ENCODE peak calls at places on chromosomes 6 and 20, in seven cellular contexts. F, A, I, T, M, J and N are unnamed samples.
A peak's percentile ranks its signal among the peaks of the same experiment; 100 is the strongest.

GRCh38 chr6:15968519-15968918 is 160.4 kb upstream of the MYLIP start:
- DNase-seq in F (no peak), J (no peak), A (no peak), I (no peak), M (no peak), T (no peak), N (no peak)

GRCh38 chr6:37583261-37583660 is 83.6 kb upstream of the CCDC167 start:
- DNase-seq in F (no peak), T (no peak), M (no peak), A (no peak), J (no peak), I (no peak), N (no peak)

GRCh38 chr6:75103411-75103810 is 102.4 kb downstream of the COL12A1 start:
- DNase-seq in T (no peak), J (no peak), A (no peak), F (no peak), M (no peak), I (no peak), N (no peak)

GRCh38 chr6:33974471-33974870 is 170.7 kb upstream of the MLN start:
- DNase-seq in I (no peak), T (no peak), J (no peak), M (no peak), A (no peak), F (no peak), N (no peak)

GRCh38 chr20:40945754-40946451 is 82.7 kb upstream of the TOP1 start:
- DNase-seq in J (peak; percentile 62), M (peak; percentile 29), T (peak; percentile 36), I (peak; percentile 25), F (peak; percentile 55), A (peak; percentile 41), N (peak; percentile 43)

GRCh38 chr20:13101701-13102100 is 92.9 kb downstream of the SPTLC3 start:
- DNase-seq in F (peak; percentile 52), T (peak; percentile 11), A (peak; percentile 45), J (no peak), I (no peak), M (no peak), N (peak; percentile 25)

GRCh38 chr20:59448828-59449444 is 148.5 kb downstream of the EDN3 start:
- DNase-seq in A (no peak), M (no peak), F (no peak), I (no peak), T (no peak), J (no peak), N (no peak)

GRCh38 chr6:27023664-27024063 is 223.8 kb upstream of the PRSS16 start:
- DNase-seq in F (no peak), A (no peak), I (no peak), J (no peak), M (no peak), T (no peak), N (no peak)

GRCh38 chr6:33708516-33709204 is 2.8 kb downstream of the UQCC2 start:
- DNase-seq in I (no peak), M (no peak), J (no peak), A (no peak), T (no peak), F (no peak), N (no peak)

GRCh38 chr6:165704001-165704748 is 41.1 kb upstream of the PDE10A start:
- DNase-seq in T (no peak), I (no peak), F (peak; percentile 21), M (peak; percentile 53), A (peak; percentile 40), J (no peak), N (no peak)

GRCh38 chr6:144574796-144575195 is 289.7 kb downstream of the UTRN start:
- DNase-seq in T (peak; percentile 74), J (no peak), F (no peak), A (no peak), M (no peak), I (no peak), N (no peak)

GRCh38 chr6:169953686-169954085 is 202.3 kb downstream of the ERMARD start:
- DNase-seq in I (no peak), T (no peak), M (no peak), J (no peak), F (no peak), A (no peak), N (no peak)

GRCh38 chr6:32047084-32047478 is 8.9 kb downstream of the CYP21A2 start:
- DNase-seq in F (peak; percentile 66), J (peak; percentile 79), M (no peak), I (peak; percentile 77), A (peak; percentile 25), T (no peak), N (no peak)

GRCh38 chr6:38307730-38308129 is 332.0 kb downstream of the BTBD9 start:
- DNase-seq in I (no peak), A (no peak), T (no peak), J (no peak), M (no peak), F (peak; percentile 9), N (no peak)

GRCh38 chr6:135640449-135641111 is 143.0 kb upstream of the AHI1 start:
- DNase-seq in J (no peak), I (no peak), A (no peak), F (peak; percentile 17), T (no peak), M (no peak), N (no peak)

GRCh38 chr6:7899046-7899888 is 11.3 kb downstream of the TXNDC5 start:
- DNase-seq in A (no peak), F (no peak), T (no peak), J (no peak), M (no peak), I (no peak), N (no peak)

GRCh38 chr6:18209539-18210197 is 54.4 kb downstream of the KDM1B start:
- DNase-seq in M (no peak), A (no peak), T (no peak), F (no peak), I (no peak), J (no peak), N (no peak)

GRCh38 chr6:5936611-5937010 is 70.1 kb downstream of the NRN1 start:
- DNase-seq in F (peak; percentile 12), I (no peak), T (no peak), J (no peak), M (no peak), A (peak; percentile 73), N (peak; percentile 82)

GRCh38 chr6:156864557-156864956 is 87.4 kb downstream of the ARID1B start:
- DNase-seq in M (no peak), A (peak; percentile 42), T (no peak), J (no peak), F (no peak), I (no peak), N (no peak)

GRCh38 chr6:156865019-156865629 is 87.9 kb downstream of the ARID1B start:
- DNase-seq in T (no peak), J (no peak), F (peak; percentile 35), M (no peak), A (no peak), I (no peak), N (peak; percentile 53)

GRCh38 chr6:156867121-156867520 is 89.9 kb downstream of the ARID1B start:
- DNase-seq in T (no peak), A (no peak), I (no peak), F (no peak), M (no peak), J (no peak), N (no peak)

GRCh38 chr6:156868385-156868784 is 91.2 kb downstream of the ARID1B start:
- DNase-seq in J (no peak), T (no peak), M (no peak), A (no peak), F (no peak), I (no peak), N (no peak)

GRCh38 chr6:156866181-156866862 is 89.1 kb downstream of the ARID1B start:
- DNase-seq in T (peak; percentile 44), J (no peak), I (no peak), M (no peak), F (peak; percentile 46), A (peak; percentile 67), N (no peak)
- TF ChIP-seq CTCF in T (no peak), J (no peak), I (no peak), M (peak; percentile 33), F (no peak), A (no peak), N (no peak)

DNA sequence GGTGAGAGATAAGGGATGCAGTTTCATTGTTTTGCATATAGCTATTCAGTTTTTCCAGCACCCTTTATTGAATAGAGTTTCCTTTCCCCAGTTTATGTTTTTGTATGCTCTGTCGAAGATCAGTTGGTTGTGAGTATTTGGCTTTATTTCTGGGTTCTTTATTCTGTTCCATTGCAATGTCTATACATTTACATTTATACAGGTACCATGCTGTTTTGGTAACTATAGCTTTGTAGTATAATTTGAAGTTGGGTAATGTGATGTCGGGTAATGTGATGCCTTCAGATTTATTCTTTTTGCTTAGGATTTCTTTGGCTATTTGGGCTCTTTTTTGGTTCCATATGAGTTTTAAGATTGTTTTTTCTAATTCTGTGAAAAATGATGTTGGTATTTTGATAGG is 61.8 kb downstream of the NCOA7 start:
- DNase-seq in F (no peak), J (no peak), I (no peak), M (no peak), A (no peak), T (no peak), N (no peak)
- H3K4me3 ChIP-seq in F (no peak overlapping the region), J (no peak overlapping the region), I (no peak overlapping the region), M (no peak overlapping the region), A (no peak overlapping the region), T (no peak overlapping the region), N (no peak overlapping the region)

GRCh38 chr6:145732788-145733187 is 2.5 kb downstream of the EPM2A start:
- DNase-seq in J (no peak), T (no peak), F (no peak), M (no peak), A (no peak), I (no peak), N (no peak)
- TF ChIP-seq CTCF in J (no peak), T (no peak), F (no peak), M (no peak), A (no peak), I (no peak), N (no peak)

GRCh38 chr20:44736170-44737021 is 9.3 kb upstream of the KCNK15 start:
- DNase-seq in F (peak; percentile 94), J (peak; percentile 63), A (peak; percentile 70), M (no peak), I (peak; percentile 57), T (peak; percentile 73), N (peak; percentile 87)
- H3K4me3 ChIP-seq in F (no peak overlapping the region), J (no peak overlapping the region), A (no peak overlapping the region), M (no peak overlapping the region), I (no peak overlapping the region), T (no peak overlapping the region), N (no peak overlapping the region)